ENCODE peak calls at places on chromosomes 3 and 15, in four cellular contexts. D is PC-3, P is GM23248, C is GM23338. G is an unnamed sample. For H3K4me1, the result is how much of the 10 kb centered on the place peaks cover.

GRCh38 chr15:77107531-77108355 is 36.8 kb upstream of the TSPAN3 start:
- DNase-seq in D (peak), C (peak), P (peak), G (peak)

GRCh38 chr15:64134322-64134829 is 17.2 kb upstream of the SNX22 start:
- DNase-seq in D (peak), P (no peak), C (no peak), G (no peak)

GRCh38 chr15:69615756-69616155 is 163.1 kb downstream of the RPLP1 start:
- DNase-seq in C (no peak), P (no peak), D (no peak), G (no peak)

GRCh38 chr15:69490356-69491050 is 37.9 kb downstream of the RPLP1 start:
- DNase-seq in D (no peak), C (no peak), P (peak), G (no peak)

GRCh38 chr3:186582541-186582940 is 12.0 kb downstream of the DNAJB11 start:
- DNase-seq in D (no peak), C (no peak), P (no peak), G (no peak)

GRCh38 chr3:20857636-20858035 is 671.6 kb upstream of the SGO1 start:
- DNase-seq in P (peak), C (no peak), D (peak), G (no peak)

GRCh38 chr15:67104453-67104852 is 39.1 kb downstream of the SMAD3 start:
- DNase-seq in D (no peak), C (no peak), P (no peak), G (no peak)

GRCh38 chr3:136787226-136787793 is 31.6 kb upstream of the SLC35G2 start:
- DNase-seq in D (no peak), C (no peak), P (peak), G (no peak)

GRCh38 chr3:53030864-53031445 is 14.9 kb downstream of the SFMBT1 start:
- DNase-seq in C (peak), D (no peak), P (no peak), G (no peak)

GRCh38 chr15:68550498-68551295 is 28.1 kb upstream of the CORO2B start:
- DNase-seq in D (peak), C (peak), P (peak), G (peak)

GRCh38 chr15:71752604-71753289 is 57.6 kb upstream of the NR2E3 start:
- DNase-seq in P (peak), C (peak), D (peak), G (peak)

GRCh38 chr3:14791343-14791945 is 27.3 kb upstream of the FGD5 start:
- DNase-seq in P (peak), C (peak), D (peak), G (peak)

GRCh38 chr15:81752149-81752942 is 293.5 kb downstream of the MEX3B start:
- DNase-seq in P (peak), C (no peak), D (peak), G (peak)

GRCh38 chr3:156382458-156383346 is 172.2 kb downstream of the SSR3 start:
- DNase-seq in C (peak), D (peak), P (peak), G (peak)

GRCh38 chr3:191094057-191094456 is 105.0 kb upstream of the OSTN start:
- DNase-seq in C (no peak), P (peak), D (peak), G (no peak)

GRCh38 chr3:36786921-36787890 is 22.9 kb upstream of the DCLK3 start:
- DNase-seq in D (no peak), P (no peak), C (no peak), G (no peak)

GRCh38 chr3:129481783-129482332 is 41.8 kb downstream of the IFT122 start:
- DNase-seq in D (no peak), C (peak), P (peak), G (no peak)

GRCh38 chr3:33954956-33955355 is 156.5 kb downstream of the PDCD6IP start:
- DNase-seq in P (no peak), D (no peak), C (no peak), G (peak)

GRCh38 chr3:17074559-17074958 is 189.8 kb downstream of the PLCL2 start:
- DNase-seq in C (no peak), P (no peak), D (no peak), G (no peak)
- H3K4me1 ChIP-seq in C (under half), P (under half), D (under half), G (under half)

GRCh38 chr15:47484119-47484518 is 233.2 kb upstream of the SEMA6D start:
- DNase-seq in P (no peak), D (no peak), C (peak), G (no peak)

GRCh38 chr15:47486051-47486450 is 231.3 kb upstream of the SEMA6D start:
- DNase-seq in P (no peak), C (no peak), D (no peak), G (no peak)

GRCh38 chr15:47484997-47485396 is 232.3 kb upstream of the SEMA6D start:
- DNase-seq in P (no peak), D (peak), C (no peak), G (no peak)

DNA sequence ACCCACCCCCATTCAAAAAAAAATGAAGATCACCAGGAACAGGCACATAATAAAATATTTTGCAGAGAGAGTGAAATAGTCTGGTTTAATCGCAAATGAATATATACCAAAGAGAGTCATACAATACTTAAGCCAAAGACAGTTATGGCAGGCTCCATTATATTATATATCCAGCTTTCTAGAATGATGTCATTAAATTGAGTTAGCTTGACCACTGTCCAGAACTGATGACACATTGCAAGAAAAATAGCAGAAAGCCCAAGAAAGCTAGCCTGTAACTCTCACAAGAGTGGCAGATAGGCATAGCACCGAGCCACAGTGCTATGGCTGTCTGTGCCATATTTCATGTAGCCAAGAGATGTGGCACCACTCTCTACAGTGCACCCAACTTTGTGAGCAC is 231.9 kb upstream of the SEMA6D start:
- DNase-seq in P (peak), C (no peak), D (peak), G (no peak)
- TF ChIP-seq EZH2phosphoT487 in P (no peak), C (no peak), D (no peak), G (no peak)

GRCh38 chr3:178454714-178455113 is 81.5 kb upstream of the KCNMB2 start:
- DNase-seq in D (no peak), P (peak), C (no peak), G (peak)

GRCh38 chr3:178455966-178456365 is 80.3 kb upstream of the KCNMB2 start:
- DNase-seq in C (no peak), D (no peak), P (no peak), G (no peak)

GRCh38 chr3:178455264-178455663 is 81.0 kb upstream of the KCNMB2 start:
- DNase-seq in D (no peak), C (no peak), P (no peak), G (no peak)

GRCh38 chr3:178457506-178457905 is 78.7 kb upstream of the KCNMB2 start:
- DNase-seq in P (no peak), C (no peak), D (no peak), G (no peak)

GRCh38 chr3:178456942-178457341 is 79.3 kb upstream of the KCNMB2 start:
- DNase-seq in C (no peak), P (no peak), D (no peak), G (no peak)
- H2AFZ ChIP-seq in C (peak), P (no peak), D (no peak), G (peak)

GRCh38 chr3:31248619-31248992 is 284.1 kb upstream of the STT3B start:
- DNase-seq in C (no peak), D (no peak), P (no peak), G (no peak)

GRCh38 chr3:31244929-31245817 is 287.6 kb upstream of the STT3B start:
- DNase-seq in D (no peak), C (no peak), P (no peak), G (no peak)

GRCh38 chr3:31247850-31248618 is 284.7 kb upstream of the STT3B start:
- DNase-seq in C (no peak), P (peak), D (peak), G (no peak)

GRCh38 chr3:31246293-31247062 is 286.2 kb upstream of the STT3B start:
- DNase-seq in C (no peak), D (no peak), P (no peak), G (no peak)

DNA sequence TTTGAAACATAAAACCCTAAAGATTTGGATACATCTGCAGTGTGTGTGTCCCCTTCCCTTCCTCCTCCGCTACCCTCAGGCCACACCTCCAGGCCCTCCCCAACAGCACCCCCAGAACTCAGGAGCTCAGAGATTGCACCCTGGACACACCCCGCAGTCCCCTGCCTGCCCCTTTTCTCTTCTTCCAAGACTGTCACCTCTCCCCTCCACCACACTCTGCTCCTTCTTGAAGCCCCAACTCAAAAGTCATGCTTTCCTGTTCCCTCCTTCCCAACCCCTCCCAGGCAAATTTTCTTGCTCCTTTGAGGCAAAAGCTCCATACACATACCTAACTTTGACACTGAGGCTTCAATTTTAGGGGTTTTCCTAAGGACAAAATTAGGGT is 285.7 kb upstream of the STT3B start:
- DNase-seq in C (no peak), P (no peak), D (no peak), G (no peak)
- H3K4me1 ChIP-seq in C (under half), P (under half), D (under half), G (under half)

GRCh38 chr3:42815826-42816225 is 6.6 kb downstream of the ACKR2 start:
- DNase-seq in P (peak), D (peak), C (no peak), G (no peak)
- TF ChIP-seq EZH2phosphoT487 in P (no peak), D (no peak), C (no peak), G (no peak)

DNA sequence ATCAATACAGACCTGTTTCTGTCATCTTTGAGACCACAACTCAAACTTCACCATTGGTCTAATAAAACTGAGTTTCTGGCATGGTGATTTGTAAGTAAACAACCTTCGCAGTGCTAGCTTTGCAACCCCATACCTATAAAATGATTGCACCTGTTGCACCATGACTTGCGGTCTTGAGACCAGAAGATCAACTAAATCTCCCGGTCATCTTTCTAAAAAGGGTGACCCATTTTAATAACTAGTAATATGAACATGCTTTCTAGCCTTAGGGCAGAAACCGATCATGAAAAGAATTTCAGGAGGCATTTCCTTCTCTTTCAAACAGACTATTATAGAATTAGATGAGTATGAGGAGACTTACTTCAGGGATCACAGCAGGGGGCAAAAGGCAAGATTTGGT is 151.9 kb upstream of the ZNF385D start:
- DNase-seq in D (peak), P (no peak), C (no peak), G (no peak)
- H2AFZ ChIP-seq in D (no peak), P (no peak), C (no peak), G (no peak)